ENCODE peak calls at places on chromosomes 13 and 19, in four cellular contexts. One of them, this sample, is unnamed.

GRCh38 chr19:29860492-29860891 is 48.7 kb downstream of the CCNE1 start:
- DNase-seq in neural crest cell: no peak
- DNase-seq in body of pancreas: no peak
- DNase-seq in NAMALWA: peak
- DNase-seq in this sample: no peak

GRCh38 chr13:43227721-43228120 is 204.3 kb downstream of the DNAJC15 start:
- DNase-seq in NAMALWA: no peak
- DNase-seq in body of pancreas: no peak
- DNase-seq in neural crest cell: no peak
- DNase-seq in this sample: no peak

GRCh38 chr13:51797664-51798488 is 6.1 kb downstream of the DHRS12 start:
- DNase-seq in body of pancreas: peak
- DNase-seq in neural crest cell: no peak
- DNase-seq in NAMALWA: peak
- DNase-seq in this sample: peak

GRCh38 chr13:58455094-58455493 is 823.5 kb downstream of the PCDH17 start:
- DNase-seq in NAMALWA: no peak
- DNase-seq in body of pancreas: no peak
- DNase-seq in neural crest cell: no peak
- DNase-seq in this sample: no peak

GRCh38 chr19:40805258-40805868 is 6.4 kb downstream of the EGLN2 start:
- DNase-seq in NAMALWA: no peak
- DNase-seq in neural crest cell: no peak
- DNase-seq in body of pancreas: peak
- DNase-seq in this sample: no peak

GRCh38 chr13:98214707-98215106 is 37.6 kb upstream of the RNF113B start:
- DNase-seq in body of pancreas: peak
- DNase-seq in NAMALWA: no peak
- DNase-seq in neural crest cell: no peak
- DNase-seq in this sample: no peak

GRCh38 chr19:38851622-38852230 is 1.9 kb upstream of the HNRNPL start:
- DNase-seq in NAMALWA: peak
- DNase-seq in neural crest cell: peak
- DNase-seq in body of pancreas: peak
- DNase-seq in this sample: peak

GRCh38 chr13:51221674-51222509 is at the start of gene FAM124A:
- DNase-seq in body of pancreas: peak
- DNase-seq in neural crest cell: no peak
- DNase-seq in NAMALWA: peak
- DNase-seq in this sample: peak

GRCh38 chr13:102440259-102440936 is 38.5 kb upstream of the FGF14 start:
- DNase-seq in neural crest cell: no peak
- DNase-seq in NAMALWA: no peak
- DNase-seq in body of pancreas: peak
- DNase-seq in this sample: no peak

GRCh38 chr13:37656247-37656940 is 57.8 kb upstream of the POSTN start:
- DNase-seq in body of pancreas: no peak
- DNase-seq in NAMALWA: no peak
- DNase-seq in neural crest cell: no peak
- DNase-seq in this sample: no peak

GRCh38 chr13:46866150-46866549 is 30.7 kb downstream of the HTR2A start:
- DNase-seq in body of pancreas: peak
- DNase-seq in NAMALWA: no peak
- DNase-seq in neural crest cell: peak
- DNase-seq in this sample: peak

GRCh38 chr19:38252935-38253691 is 3.1 kb downstream of the PPP1R14A start:
- DNase-seq in neural crest cell: no peak
- DNase-seq in NAMALWA: no peak
- DNase-seq in body of pancreas: no peak
- DNase-seq in this sample: no peak

GRCh38 chr19:49546825-49547565 is 19.2 kb downstream of the RCN3 start:
- DNase-seq in NAMALWA: peak
- DNase-seq in neural crest cell: peak
- DNase-seq in body of pancreas: peak
- DNase-seq in this sample: peak

GRCh38 chr19:37966211-37967072 is 59.4 kb downstream of the SIPA1L3 start:
- DNase-seq in body of pancreas: no peak
- DNase-seq in neural crest cell: no peak
- DNase-seq in NAMALWA: no peak
- DNase-seq in this sample: no peak

GRCh38 chr13:94351292-94352000 is 128.0 kb downstream of the DCT start:
- DNase-seq in body of pancreas: no peak
- DNase-seq in NAMALWA: peak
- DNase-seq in neural crest cell: no peak
- DNase-seq in this sample: peak

GRCh38 chr19:42111384-42111783 is 20.9 kb downstream of the POU2F2 start:
- DNase-seq in body of pancreas: no peak
- DNase-seq in NAMALWA: no peak
- DNase-seq in neural crest cell: no peak
- DNase-seq in this sample: no peak

This sample was measured in KBM-7.